ENCODE peak calls at places on chromosome 12, in six cellular contexts. A is effector memory CD4-positive, alpha-beta T cell; H is psoas muscle; G is heart right ventricle; Y is CD8-positive, alpha-beta T cell; C is aorta. U is an unnamed sample.

GRCh38 chr12:45732250-45732649 is 2.7 kb downstream of the ARID2 start:
- DNase-seq in A (no peak), H (no peak), G (no peak), Y (no peak), C (no peak), U (no peak)

GRCh38 chr12:51811203-51811805 is 37.2 kb downstream of the FIGNL2 start:
- DNase-seq in A (no peak), H (no peak), G (no peak), Y (no peak), C (no peak), U (no peak)

GRCh38 chr12:54723653-54724256 is 75.6 kb upstream of the DCD start:
- DNase-seq in A (peak; percentile 4), H (no peak), G (no peak), Y (peak; percentile 18), C (no peak), U (no peak)

GRCh38 chr12:32002848-32003493 is 43.8 kb downstream of the RESF1 start:
- DNase-seq in A (no peak), H (no peak), G (no peak), Y (no peak), C (no peak), U (no peak)

GRCh38 chr12:52907092-52907810 is 2.4 kb upstream of the KRT8 start:
- DNase-seq in A (no peak), H (no peak), G (no peak), Y (no peak), C (no peak), U (no peak)

GRCh38 chr12:613996-614726 is 49.1 kb downstream of the NINJ2 start:
- DNase-seq in A (no peak), H (no peak), G (no peak), Y (peak; percentile 42), C (no peak), U (peak; percentile 43)

GRCh38 chr12:123512838-123513665 is 20.5 kb downstream of the RILPL1 start:
- DNase-seq in A (no peak), H (no peak), G (no peak), Y (no peak), C (no peak), U (peak; percentile 24)

GRCh38 chr12:66035289-66035961 is 95.1 kb downstream of the LLPH start:
- DNase-seq in A (no peak), H (no peak), G (no peak), Y (no peak), C (no peak), U (no peak)

GRCh38 chr12:102484017-102484731 is 3.8 kb upstream of the IGF1 start:
- DNase-seq in A (no peak), H (peak; percentile 67), G (peak; percentile 44), Y (peak; percentile 41), C (peak; percentile 80), U (no peak)

GRCh38 chr12:68178184-68178583 is 18.6 kb upstream of the IFNG start:
- DNase-seq in A (no peak), H (no peak), G (no peak), Y (no peak), C (no peak), U (no peak)

GRCh38 chr12:10497602-10498001 is 8.1 kb upstream of the EIF2S3B start:
- DNase-seq in A (no peak), H (no peak), G (no peak), Y (peak; percentile 68), C (no peak), U (peak; percentile 28)

GRCh38 chr12:132922676-132923075 is 33.4 kb downstream of the ZNF605 start:
- DNase-seq in A (no peak), H (no peak), G (no peak), Y (no peak), C (no peak), U (no peak)

GRCh38 chr12:13181375-13182070 is 15.0 kb upstream of the EMP1 start:
- DNase-seq in A (no peak), H (no peak), G (no peak), Y (no peak), C (no peak), U (no peak)

GRCh38 chr12:56079729-56080555 is at the start of gene ERBB3:
- DNase-seq in A (peak; percentile 59), H (peak; percentile 80), G (peak; percentile 32), Y (peak; percentile 70), C (peak; percentile 94), U (peak; percentile 87)

GRCh38 chr12:107362960-107363359 is 269.6 kb upstream of the CRY1 start:
- DNase-seq in A (no peak), H (no peak), G (no peak), Y (no peak), C (no peak), U (no peak)

GRCh38 chr12:123388218-123388947 is 4.5 kb downstream of the KMT5A start:
- DNase-seq in A (peak; percentile 70), H (peak; percentile 90), G (peak; percentile 87), Y (peak; percentile 72), C (peak; percentile 93), U (peak; percentile 96)

GRCh38 chr12:127823801-127824200 is 443.2 kb upstream of the TMEM132C start:
- DNase-seq in A (no peak), H (no peak), G (no peak), Y (no peak), C (no peak), U (no peak)

GRCh38 chr12:75792687-75793086 is 238.9 kb downstream of the PHLDA1 start:
- DNase-seq in A (no peak), H (no peak), G (no peak), Y (no peak), C (no peak), U (no peak)

GRCh38 chr12:122085571-122085970 is 7.0 kb downstream of the MLXIP start:
- DNase-seq in A (no peak), H (no peak), G (no peak), Y (no peak), C (no peak), U (no peak)
- H3K4me1 ChIP-seq in A (peaks cover 37% of the 10 kb centered on the region), H (peaks cover 90% of the 10 kb centered on the region), G (peaks cover 96% of the 10 kb centered on the region), Y (peaks cover 92% of the 10 kb centered on the region), C (no peaks in the 10 kb centered on the region), U (peaks cover 58% of the 10 kb centered on the region)

GRCh38 chr12:57234571-57235011 is 5.1 kb downstream of the SHMT2 start:
- DNase-seq in A (no peak), H (no peak), G (no peak), Y (no peak), C (peak; percentile 68), U (no peak)

GRCh38 chr12:57236224-57236924 is 6.9 kb downstream of the SHMT2 start:
- DNase-seq in A (no peak), H (peak; percentile 60), G (no peak), Y (no peak), C (peak; percentile 75), U (peak; percentile 85)

GRCh38 chr12:57236925-57237652 is 7.6 kb downstream of the SHMT2 start:
- DNase-seq in A (no peak), H (peak; percentile 63), G (peak; percentile 70), Y (peak; percentile 10), C (peak; percentile 81), U (no peak)

GRCh38 chr12:57235012-57235727 is 5.7 kb downstream of the SHMT2 start:
- DNase-seq in A (no peak), H (peak; percentile 72), G (peak; percentile 84), Y (no peak), C (peak; percentile 93), U (no peak)

GRCh38 chr12:57235728-57236131 is 6.2 kb downstream of the SHMT2 start:
- DNase-seq in A (no peak), H (peak; percentile 42), G (no peak), Y (no peak), C (no peak), U (no peak)
- H3K4me3 ChIP-seq in A (no peak overlapping the region), H (peak overlapping the region; percentile 45), G (peak overlapping the region; percentile 56), Y (no peak overlapping the region), C (no peak overlapping the region), U (peak overlapping the region; percentile 28)

GRCh38 chr12:64680235-64680634 is 69.9 kb downstream of the RASSF3 start:
- DNase-seq in A (no peak), H (no peak), G (no peak), Y (no peak), C (no peak), U (no peak)

GRCh38 chr12:64675795-64676194 is 65.5 kb downstream of the RASSF3 start:
- DNase-seq in A (no peak), H (no peak), G (peak; percentile 63), Y (no peak), C (peak; percentile 78), U (no peak)

GRCh38 chr12:64678835-64679234 is 68.5 kb downstream of the RASSF3 start:
- DNase-seq in A (no peak), H (no peak), G (no peak), Y (no peak), C (no peak), U (no peak)

GRCh38 chr12:64679487-64679983 is 69.2 kb downstream of the RASSF3 start:
- DNase-seq in A (peak; percentile 61), H (peak; percentile 81), G (peak; percentile 69), Y (peak; percentile 67), C (peak; percentile 89), U (no peak)

DNA sequence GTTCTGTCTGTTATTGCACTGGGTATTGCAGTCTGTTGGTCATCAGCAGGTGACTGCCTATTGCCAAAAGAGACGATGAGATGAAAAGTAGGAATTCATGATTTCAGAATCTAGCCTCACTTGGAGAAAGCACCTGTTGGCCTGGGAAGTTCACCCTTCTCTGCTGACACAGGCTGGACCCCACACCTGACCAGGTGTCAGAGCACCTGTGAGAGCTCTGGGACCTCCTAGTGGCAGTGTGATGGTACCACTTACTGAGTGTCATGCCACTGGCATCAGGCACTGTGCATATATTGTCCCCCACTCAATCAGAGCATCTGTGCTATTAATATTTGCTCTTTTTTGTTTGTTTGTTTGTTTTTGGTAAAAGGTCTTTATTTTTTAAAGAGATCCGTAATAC is 68.0 kb downstream of the RASSF3 start:
- DNase-seq in A (no peak), H (no peak), G (no peak), Y (no peak), C (no peak), U (no peak)
- H3K4me1 ChIP-seq in A (peaks cover 86% of the 10 kb centered on the region), H (peaks cover 11% of the 10 kb centered on the region), G (peaks cover 98% of the 10 kb centered on the region), Y (peaks cover 97% of the 10 kb centered on the region), C (peaks cover 19% of the 10 kb centered on the region), U (peaks cover 86% of the 10 kb centered on the region)

DNA sequence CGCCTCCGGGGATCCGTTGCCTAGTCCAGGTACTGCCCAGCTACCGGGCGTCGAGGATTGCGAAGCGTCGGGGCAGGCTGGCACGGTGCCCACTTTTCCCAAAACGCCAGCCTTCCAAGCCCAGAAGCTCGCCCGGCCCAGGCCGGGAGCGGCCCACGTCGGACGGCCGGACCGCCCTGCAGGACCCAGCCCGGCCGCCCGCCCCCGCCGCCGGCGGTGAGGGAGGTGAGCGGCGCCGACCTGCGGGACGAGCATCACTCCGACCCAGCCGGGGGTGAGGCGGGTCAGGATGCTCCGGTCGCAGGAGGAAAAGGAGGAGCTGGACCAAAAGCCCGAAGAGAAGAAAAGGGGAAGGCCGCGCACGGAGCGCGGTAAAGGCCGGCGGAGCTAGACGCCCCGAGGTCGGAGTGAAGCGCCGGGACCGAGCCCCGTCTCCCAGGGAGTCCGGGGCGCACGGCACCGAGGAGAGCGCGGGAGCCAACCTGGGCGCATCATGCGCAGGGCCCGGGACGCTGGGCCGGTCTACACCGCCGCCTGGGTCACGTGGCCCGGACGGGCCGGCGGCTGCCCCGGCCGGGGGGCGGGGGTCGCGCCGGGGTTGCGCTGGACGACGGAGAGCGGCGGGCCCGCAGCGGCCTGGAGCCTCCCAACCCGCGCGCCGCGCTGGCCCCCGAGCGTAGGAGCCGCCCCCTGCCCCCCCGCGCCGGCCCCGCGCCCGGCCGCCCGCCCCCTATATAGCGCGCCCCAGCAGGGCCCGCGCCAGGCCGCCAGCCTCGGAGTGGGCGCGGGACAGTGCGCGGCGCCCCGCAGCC is at the start of gene AQP5:
- DNase-seq in A (no peak), H (no peak), G (no peak), Y (no peak), C (peak; percentile 81), U (no peak)
- H3K4me3 ChIP-seq in A (no peak within 1 kb of the TSS), H (peak within 1 kb of the TSS; percentile 51), G (peak within 1 kb of the TSS; percentile 45), Y (no peak within 1 kb of the TSS), C (peak within 1 kb of the TSS; percentile 22), U (no peak within 1 kb of the TSS)

GRCh38 chr12:3045989-3046388 is 31.2 kb upstream of the TSPAN9 start:
- DNase-seq in A (no peak), H (no peak), G (no peak), Y (no peak), C (peak; percentile 27), U (no peak)
- H3K4me1 ChIP-seq in A (no peaks in the 10 kb centered on the region), H (peaks cover 56% of the 10 kb centered on the region), G (peaks cover 7% of the 10 kb centered on the region), Y (no peaks in the 10 kb centered on the region), C (no peaks in the 10 kb centered on the region), U (no peaks in the 10 kb centered on the region)

U was measured in upper lobe of left lung.